ENCODE peak calls at places on chromosomes 16 and 17, in five cellular contexts. W is PC-3, K is testis, G is OCI-LY7, C is A549. O is an unnamed sample.

GRCh38 chr17:37220609-37220953 is 155.2 kb upstream of the C17orf78 start:
- DNase-seq in W (peak; percentile 4), K (peak; percentile 46), G (peak; percentile 25), C (no peak), O (no peak)

GRCh38 chr16:72098936-72099335 is 5.3 kb downstream of the DHX38 start:
- DNase-seq in W (no peak), K (no peak), G (no peak), C (no peak), O (no peak)

GRCh38 chr17:68835061-68835460 is 120.1 kb downstream of the ABCA8 start:
- DNase-seq in W (peak; percentile 54), K (no peak), G (no peak), C (no peak), O (no peak)

GRCh38 chr17:77914440-77915254 is 43.9 kb upstream of the TNRC6C start:
- DNase-seq in W (no peak), K (peak; percentile 40), G (peak; percentile 29), C (peak; percentile 40), O (no peak)

GRCh38 chr16:77596243-77596642 is 126.1 kb upstream of the NUDT7 start:
- DNase-seq in W (no peak), K (no peak), G (no peak), C (no peak), O (no peak)

GRCh38 chr17:45287526-45288264 is 25.8 kb upstream of the SPATA32 start:
- DNase-seq in W (no peak), K (no peak), G (no peak), C (no peak), O (no peak)

GRCh38 chr17:49315974-49316570 is 46.0 kb downstream of the ZNF652 start:
- DNase-seq in W (peak; percentile 60), K (no peak), G (peak; percentile 56), C (no peak), O (no peak)

GRCh38 chr16:2963611-2964415 is at the start of gene KREMEN2:
- DNase-seq in W (peak; percentile 73), K (no peak), G (no peak), C (peak; percentile 82), O (no peak)

GRCh38 chr17:62892870-62893338 is 73.1 kb upstream of the TANC2 start:
- DNase-seq in W (peak; percentile 99), K (no peak), G (no peak), C (peak; percentile 74), O (no peak)

GRCh38 chr16:74601131-74601871 is 5.6 kb downstream of the GLG1 start:
- DNase-seq in W (peak; percentile 51), K (no peak), G (no peak), C (no peak), O (no peak)

GRCh38 chr17:45029758-45030423 is 21.5 kb downstream of the DCAKD start:
- DNase-seq in W (no peak), K (no peak), G (no peak), C (no peak), O (no peak)

GRCh38 chr17:72580321-72581127 is 459.7 kb downstream of the SOX9 start:
- DNase-seq in W (peak; percentile 94), K (no peak), G (no peak), C (no peak), O (no peak)

GRCh38 chr17:30170415-30170987 is 53.9 kb downstream of the NSRP1 start:
- DNase-seq in W (peak; percentile 33), K (no peak), G (no peak), C (no peak), O (no peak)

DNA sequence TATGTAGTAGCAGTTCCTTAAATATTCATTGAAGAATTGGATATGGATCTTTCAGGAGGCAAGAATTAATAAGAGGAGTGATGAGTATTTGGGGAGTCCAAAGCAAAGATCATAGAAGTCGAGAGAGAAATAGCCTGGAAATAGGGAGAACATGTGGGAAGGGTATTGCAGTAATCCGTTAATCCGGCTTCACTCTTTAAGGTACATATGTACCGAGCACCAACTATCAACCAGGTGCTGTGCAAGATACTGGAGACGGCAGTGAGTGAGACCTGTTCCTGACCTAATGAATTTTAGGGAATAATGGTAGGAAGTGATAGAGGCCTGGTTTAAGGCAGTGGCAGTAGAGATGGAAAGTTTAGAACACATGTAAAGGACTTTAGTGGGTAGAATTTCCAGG is 1.1 kb downstream of the ELP5 start:
- DNase-seq in W (no peak), K (no peak), G (no peak), C (no peak), O (no peak)
- H3K27ac ChIP-seq in W (peak overlapping the region; percentile 96), K (peak overlapping the region; percentile 99), G (peak overlapping the region; percentile 71), C (peak overlapping the region; percentile 96), O (peak overlapping the region; percentile 100)

DNA sequence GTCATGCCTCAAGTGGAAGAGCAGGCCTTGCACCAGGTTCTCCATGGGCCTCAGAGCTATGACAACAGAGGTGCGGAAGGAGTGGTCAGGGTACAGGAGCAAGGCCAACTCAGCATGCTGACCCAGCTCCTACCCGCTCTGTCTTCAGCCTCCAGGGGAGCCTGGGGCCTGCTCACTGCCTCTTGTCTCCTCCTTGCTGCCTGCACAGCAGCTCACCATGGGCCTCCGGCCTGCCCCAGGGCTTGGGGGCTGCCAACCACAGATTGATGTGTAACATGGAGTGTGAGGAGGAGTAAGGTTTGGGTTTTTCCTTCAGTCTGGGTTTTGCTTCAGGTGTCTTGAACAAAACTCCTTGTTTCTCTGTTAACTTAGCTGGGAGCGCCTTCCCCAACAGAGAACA is 62.1 kb downstream of the PLD6 start:
- DNase-seq in W (no peak), K (no peak), G (no peak), C (no peak), O (no peak)
- TF ChIP-seq CTCF in W (no peak), K (no peak), G (no peak), C (no peak), O (no peak)

GRCh38 chr17:61621317-61621716 is 30.3 kb upstream of the NACA2 start:
- DNase-seq in W (no peak), K (no peak), G (no peak), C (no peak), O (no peak)
- H3K9me3 ChIP-seq in W (peaks cover 24% of the 10 kb centered on the region), K (no peaks in the 10 kb centered on the region), G (peaks cover 15% of the 10 kb centered on the region), C (peaks cover 50% of the 10 kb centered on the region), O (no peaks in the 10 kb centered on the region)

GRCh38 chr17:17940451-17940911 is 31.7 kb downstream of the TOM1L2 start:
- DNase-seq in W (peak; percentile 88), K (no peak), G (no peak), C (no peak), O (no peak)
- H3K27ac ChIP-seq in W (peak overlapping the region; percentile 28), K (no peak overlapping the region), G (no peak overlapping the region), C (peak overlapping the region; percentile 10), O (peak overlapping the region; percentile 21)